ENCODE peak calls at places on chromosomes 4 and X, in six cellular contexts. S is upper lobe of left lung, D is A549, C is uterus, R is lower leg skin, V is testis. H is an unnamed sample.

GRCh38 chr4:183355405-183355804 is 33.2 kb upstream of the CLDN24 start:
- DNase-seq in S (no peak), D (no peak), C (no peak), R (no peak), V (no peak), H (no peak)

GRCh38 chrX:54208531-54208930 is 25.5 kb upstream of the FAM120C start:
- DNase-seq in S (no peak), D (no peak), C (no peak), R (no peak), V (no peak), H (no peak)

GRCh38 chr4:156949373-156949814 is 22.2 kb downstream of the PDGFC start:
- DNase-seq in S (no peak), D (peak), C (no peak), R (no peak), V (no peak), H (no peak)

GRCh38 chrX:105701310-105702052 is 120.9 kb upstream of the NRK start:
- DNase-seq in S (no peak), D (no peak), C (no peak), R (no peak), V (no peak), H (no peak)

GRCh38 chr4:145795535-145795934 is 115.6 kb downstream of the C4orf51 start:
- DNase-seq in S (no peak), D (no peak), C (no peak), R (no peak), V (no peak), H (no peak)

GRCh38 chrX:33726281-33727160 is 405.6 kb downstream of the FAM47A start:
- DNase-seq in S (no peak), D (no peak), C (peak), R (no peak), V (no peak), H (no peak)

GRCh38 chr4:122652379-122652778 is 31.5 kb upstream of the IL21 start:
- DNase-seq in S (peak), D (peak), C (peak), R (no peak), V (peak), H (peak)

GRCh38 chrX:139560221-139560620 is 29.7 kb downstream of the F9 start:
- DNase-seq in S (no peak), D (no peak), C (no peak), R (no peak), V (no peak), H (no peak)

GRCh38 chr4:184282251-184282713 is 64.6 kb upstream of the ENPP6 start:
- DNase-seq in S (peak), D (no peak), C (no peak), R (no peak), V (no peak), H (peak)

GRCh38 chr4:18075823-18076433 is 54.4 kb upstream of the LCORL start:
- DNase-seq in S (no peak), D (peak), C (peak), R (no peak), V (peak), H (peak)

DNA sequence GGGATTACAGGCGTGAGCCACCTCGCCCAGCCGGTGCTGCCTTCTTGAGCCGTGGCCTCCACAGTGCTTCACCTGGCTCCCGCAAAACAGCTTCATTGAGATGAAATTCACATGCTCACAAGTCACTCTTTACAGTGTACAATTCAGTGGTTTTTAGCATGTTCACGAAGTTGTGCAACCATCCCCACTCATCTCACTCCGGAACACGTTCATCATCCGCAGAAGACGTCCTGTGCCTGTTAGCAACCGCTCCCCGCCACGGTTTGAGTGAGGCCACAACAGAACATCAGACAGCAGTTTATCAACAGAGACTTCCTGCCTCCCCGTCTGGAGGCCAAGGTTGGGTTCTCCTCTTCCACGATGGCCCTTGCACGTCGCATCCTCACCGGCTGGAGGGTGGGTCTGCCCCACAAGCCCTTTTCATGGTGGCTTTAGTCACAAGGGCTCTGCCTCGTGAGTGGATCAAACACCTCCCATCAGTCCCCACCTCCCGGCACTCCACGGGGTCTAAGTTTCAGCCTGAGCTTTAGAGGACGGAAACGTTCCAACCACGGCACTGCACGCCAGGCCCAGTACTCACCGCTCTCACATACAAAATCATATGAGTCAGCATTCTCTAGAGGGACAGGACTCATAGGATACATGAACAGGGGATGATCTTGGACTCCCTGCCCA is 29.6 kb upstream of the SPON2 start:
- DNase-seq in S (peak), D (no peak), C (peak), R (peak), V (peak), H (no peak)
- TF ChIP-seq POLR2A in S (no peak), D (no peak), C (no peak), R (no peak), V (no peak), H (no peak)

DNA sequence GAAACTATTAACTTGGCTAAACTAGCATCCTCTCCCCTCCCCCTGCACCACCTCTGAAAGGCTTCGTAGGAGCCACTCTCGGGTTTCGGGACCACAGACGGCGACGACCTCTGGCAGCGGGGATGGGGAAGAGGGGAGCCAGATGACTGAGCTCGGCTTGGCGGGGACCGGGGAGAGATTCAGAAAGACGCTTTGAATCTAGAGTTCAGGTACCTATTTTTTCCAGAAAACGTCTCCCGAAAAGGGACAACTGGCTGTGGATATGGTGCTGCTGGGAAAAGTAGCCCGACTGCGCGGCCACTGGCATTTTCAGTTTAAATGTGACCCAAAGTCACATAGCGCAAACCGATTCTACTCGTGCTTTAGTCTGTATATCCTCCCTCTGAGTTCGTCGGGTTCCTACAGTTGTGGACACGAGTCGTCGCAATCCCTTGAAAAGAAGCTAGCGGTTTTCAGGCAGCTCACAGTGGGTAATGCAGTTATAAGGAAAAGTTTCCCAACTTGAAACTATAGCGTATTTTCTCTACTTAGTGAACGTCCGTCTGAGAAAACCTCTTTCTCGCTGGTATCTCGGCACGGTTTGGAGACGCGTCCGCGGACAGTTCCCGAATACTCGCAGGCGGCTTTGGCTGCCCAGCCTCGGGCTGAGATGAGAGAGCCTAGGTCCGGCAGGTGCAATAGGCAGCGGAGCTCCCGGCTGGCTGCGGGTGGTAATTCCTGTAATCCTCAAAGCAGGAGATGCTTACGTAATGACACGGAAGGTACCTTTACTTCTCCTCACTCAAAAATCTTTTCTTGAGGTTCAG is 1.3 kb downstream of the PARM1 start:
- DNase-seq in S (peak), D (no peak), C (peak), R (no peak), V (peak), H (no peak)
- TF ChIP-seq POLR2A in S (no peak), D (no peak), C (no peak), R (no peak), V (no peak), H (no peak)

GRCh38 chr4:1009647-1010521 is 1.5 kb upstream of the FGFRL1 start:
- DNase-seq in S (peak), D (peak), C (peak), R (peak), V (peak), H (peak)

GRCh38 chr4:1011022-1011694 is at the start of gene FGFRL1:
- DNase-seq in S (peak), D (peak), C (peak), R (peak), V (peak), H (peak)

GRCh38 chr4:1008840-1009646 is 2.4 kb upstream of the FGFRL1 start:
- DNase-seq in S (no peak), D (no peak), C (peak), R (peak), V (no peak), H (no peak)

GRCh38 chr4:1012031-1012739 is 759 bp downstream of the FGFRL1 start:
- DNase-seq in S (peak), D (peak), C (peak), R (no peak), V (no peak), H (peak)

DNA sequence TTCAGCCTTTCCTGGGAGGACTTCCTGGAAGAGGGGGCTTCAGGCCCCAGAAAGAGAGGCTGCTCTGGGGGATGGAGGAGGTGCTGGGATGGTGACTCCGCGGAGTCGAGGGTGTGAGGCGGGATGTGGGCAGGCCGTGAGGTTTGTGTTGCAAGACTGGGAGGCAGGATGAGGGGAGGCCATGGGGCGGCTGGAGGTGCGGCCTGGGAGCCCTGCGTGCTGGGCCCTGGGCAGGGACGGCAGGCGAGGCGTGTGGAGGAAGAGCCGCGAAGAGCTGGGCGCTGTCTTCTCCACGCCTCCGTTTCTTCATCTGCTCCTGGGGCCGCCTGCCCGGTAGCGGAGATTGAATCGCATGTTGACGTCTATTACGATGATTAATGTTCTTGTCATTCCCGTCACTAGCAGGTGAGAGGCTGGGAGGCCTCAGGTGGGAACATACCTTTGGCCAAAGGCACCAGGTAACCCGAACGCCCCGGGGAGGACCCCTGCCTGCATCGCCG is 854 bp upstream of the FGFRL1 start:
- DNase-seq in S (peak), D (peak), C (peak), R (peak), V (peak), H (peak)
- TF ChIP-seq POLR2A in S (no peak), D (no peak), C (no peak), R (no peak), V (no peak), H (no peak)

GRCh38 chr4:3388461-3389185 is 53.1 kb upstream of the HGFAC start:
- DNase-seq in S (no peak), D (no peak), C (no peak), R (no peak), V (no peak), H (peak)
- TF ChIP-seq POLR2A in S (no peak), D (no peak), C (no peak), R (no peak), V (no peak), H (no peak)

DNA sequence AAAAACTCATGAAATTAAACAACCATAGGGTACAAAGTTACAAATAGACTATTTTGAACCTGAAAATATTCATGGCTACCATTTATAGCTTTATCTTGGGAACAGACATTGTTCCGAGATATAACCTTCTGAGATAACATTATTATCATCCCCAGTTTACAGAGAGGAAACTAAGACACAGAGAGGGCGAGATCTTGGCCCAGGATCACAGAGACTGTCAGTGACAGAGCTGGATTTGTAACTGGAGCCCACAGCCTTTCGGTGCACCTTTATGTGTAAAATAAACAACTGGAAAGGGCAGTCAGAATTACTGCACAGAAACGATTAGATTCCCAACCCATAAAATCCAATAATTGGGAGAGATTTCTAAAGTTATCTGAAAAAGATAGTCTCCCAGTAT is 28.4 kb downstream of the KLF3 start:
- DNase-seq in S (no peak), D (no peak), C (no peak), R (no peak), V (no peak), H (no peak)
- TF ChIP-seq POLR2A in S (no peak), D (no peak), C (no peak), R (no peak), V (no peak), H (no peak)

GRCh38 chr4:139014391-139015268 is 951 bp upstream of the NOCT start:
- DNase-seq in S (no peak), D (peak), C (peak), R (peak), V (no peak), H (peak)

GRCh38 chr4:139018501-139018900 is 2.9 kb downstream of the NOCT start:
- DNase-seq in S (no peak), D (no peak), C (no peak), R (no peak), V (no peak), H (no peak)

GRCh38 chr4:139017861-139018260 is 2.3 kb downstream of the NOCT start:
- DNase-seq in S (no peak), D (no peak), C (no peak), R (no peak), V (no peak), H (no peak)

GRCh38 chr4:139015948-139016451 is 419 bp downstream of the NOCT start:
- DNase-seq in S (peak), D (peak), C (no peak), R (peak), V (peak), H (peak)

GRCh38 chr4:139015269-139015947 is at the start of gene NOCT:
- DNase-seq in S (peak), D (peak), C (peak), R (peak), V (peak), H (peak)
- TF ChIP-seq POLR2A in S (no peak), D (peak), C (peak), R (no peak), V (peak), H (peak)

DNA sequence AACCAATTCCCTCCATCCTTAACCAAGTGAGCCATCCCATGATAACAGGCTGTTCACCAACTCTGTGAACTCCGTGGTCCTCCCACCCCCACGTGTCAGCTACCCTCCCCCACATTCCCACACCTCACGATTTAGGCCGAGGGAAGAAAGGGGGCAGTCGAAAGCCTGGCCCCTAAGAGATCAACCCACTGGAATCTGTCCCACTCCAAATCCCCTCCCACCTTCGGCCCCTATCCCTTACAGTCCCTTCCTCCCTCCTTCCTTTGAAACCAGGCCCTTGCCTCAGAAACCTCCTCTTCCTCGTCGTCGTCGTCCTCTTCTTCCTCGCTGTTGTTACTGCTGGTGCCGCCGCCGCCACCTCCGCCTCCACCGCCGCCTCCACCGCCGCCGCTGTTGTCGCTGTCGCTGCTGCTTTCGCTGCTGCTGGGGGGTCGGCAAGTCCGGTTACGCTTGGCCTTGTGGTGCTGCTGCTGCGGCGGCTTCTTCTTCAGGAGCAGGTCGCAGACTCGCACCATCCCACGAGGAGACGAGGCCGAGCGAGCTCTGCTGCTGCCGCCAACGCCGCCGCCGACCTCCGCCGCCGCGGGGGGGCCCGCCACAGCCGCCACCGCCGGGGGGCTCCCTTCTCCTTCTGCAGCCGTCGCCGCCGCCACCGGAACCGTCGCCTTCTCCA is 467 bp downstream of the ANKRD17 start:
- DNase-seq in S (peak), D (peak), C (peak), R (peak), V (peak), H (peak)
- TF ChIP-seq POLR2A in S (no peak), D (no peak), C (no peak), R (no peak), V (no peak), H (no peak)

GRCh38 chr4:98527528-98527927 is 130.9 kb downstream of the TSPAN5 start:
- DNase-seq in S (no peak), D (no peak), C (no peak), R (no peak), V (no peak), H (no peak)
- TF ChIP-seq POLR2A in S (no peak), D (no peak), C (no peak), R (no peak), V (no peak), H (no peak)

GRCh38 chr4:112282860-112283667 is 2.6 kb downstream of the TIFA start:
- DNase-seq in S (no peak), D (no peak), C (no peak), R (no peak), V (no peak), H (no peak)

GRCh38 chr4:112287258-112287873 is 1.7 kb upstream of the TIFA start:
- DNase-seq in S (no peak), D (no peak), C (no peak), R (no peak), V (no peak), H (no peak)

GRCh38 chr4:112280657-112281056 is 5.0 kb downstream of the TIFA start:
- DNase-seq in S (no peak), D (no peak), C (no peak), R (no peak), V (no peak), H (no peak)

GRCh38 chr4:112284662-112285411 is 867 bp downstream of the TIFA start:
- DNase-seq in S (no peak), D (no peak), C (no peak), R (no peak), V (peak), H (no peak)

DNA sequence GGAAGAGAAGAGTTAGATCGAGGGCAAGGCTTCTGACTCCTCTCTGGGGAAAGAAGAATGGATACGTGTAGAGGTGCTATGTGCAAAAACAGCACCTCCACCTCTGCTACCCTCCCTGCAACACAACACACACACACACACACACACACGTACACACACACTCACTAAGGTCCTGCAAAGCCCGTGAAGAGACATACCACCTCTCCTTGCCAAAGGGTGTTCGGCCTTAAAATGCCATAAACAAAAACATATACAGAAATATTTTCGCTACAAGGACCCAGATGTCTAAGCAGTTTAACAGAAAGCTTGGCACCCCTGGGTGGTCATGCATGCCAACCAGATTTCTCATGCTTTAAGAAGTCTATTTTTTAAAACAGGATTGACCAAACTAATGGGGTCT is 1.5 kb downstream of the TIFA start:
- DNase-seq in S (no peak), D (no peak), C (no peak), R (no peak), V (no peak), H (no peak)
- TF ChIP-seq POLR2A in S (no peak), D (no peak), C (no peak), R (no peak), V (no peak), H (no peak)

H was measured in erythroblast.